ENCODE peak calls at places on chromosome 21, in four cellular contexts. D, O, B and T are unnamed samples. For H3K9me3, the result is how much of the 10 kb centered on the place peaks cover.

GRCh38 chr21:21715286-21715969 is 717.2 kb downstream of the NCAM2 start:
- DNase-seq in D (peak), O (no peak), B (no peak), T (no peak)

GRCh38 chr21:32474179-32475059 is 61.9 kb downstream of the EVA1C start:
- DNase-seq in D (no peak), O (peak), B (no peak), T (no peak)

GRCh38 chr21:44550807-44551206 is 498 bp downstream of the KRTAP10-2 start:
- DNase-seq in D (peak), O (no peak), B (no peak), T (no peak)

GRCh38 chr21:42113926-42114409 is 42.9 kb downstream of the UMODL1 start:
- DNase-seq in D (peak), O (no peak), B (no peak), T (no peak)

GRCh38 chr21:43954896-43955295 is 57.2 kb upstream of the TRAPPC10 start:
- DNase-seq in D (no peak), O (no peak), B (no peak), T (no peak)

GRCh38 chr21:42156690-42157605 is 62.0 kb upstream of the ABCG1 start:
- DNase-seq in D (no peak), O (peak), B (peak), T (no peak)

GRCh38 chr21:26815197-26815596 is 30.0 kb downstream of the ADAMTS1 start:
- DNase-seq in D (no peak), O (no peak), B (no peak), T (no peak)

GRCh38 chr21:34988139-34988538 is 61.0 kb downstream of the RUNX1 start:
- DNase-seq in D (no peak), O (no peak), B (no peak), T (no peak)

GRCh38 chr21:26719750-26720149 is 125.5 kb downstream of the ADAMTS1 start:
- DNase-seq in D (no peak), O (no peak), B (no peak), T (no peak)

GRCh38 chr21:39445339-39446269 is at the start of gene LCA5L:
- DNase-seq in D (peak), O (peak), B (peak), T (peak)

GRCh38 chr21:41161428-41161827 is 6.5 kb upstream of the BACE2 start:
- DNase-seq in D (no peak), O (no peak), B (no peak), T (no peak)

GRCh38 chr21:35350965-35351364 is 301.9 kb upstream of the RUNX1 start:
- DNase-seq in D (peak), O (no peak), B (no peak), T (no peak)

GRCh38 chr21:23936224-23936623 is 1671.1 kb downstream of the MRPL39 start:
- DNase-seq in D (no peak), O (peak), B (peak), T (peak)

DNA sequence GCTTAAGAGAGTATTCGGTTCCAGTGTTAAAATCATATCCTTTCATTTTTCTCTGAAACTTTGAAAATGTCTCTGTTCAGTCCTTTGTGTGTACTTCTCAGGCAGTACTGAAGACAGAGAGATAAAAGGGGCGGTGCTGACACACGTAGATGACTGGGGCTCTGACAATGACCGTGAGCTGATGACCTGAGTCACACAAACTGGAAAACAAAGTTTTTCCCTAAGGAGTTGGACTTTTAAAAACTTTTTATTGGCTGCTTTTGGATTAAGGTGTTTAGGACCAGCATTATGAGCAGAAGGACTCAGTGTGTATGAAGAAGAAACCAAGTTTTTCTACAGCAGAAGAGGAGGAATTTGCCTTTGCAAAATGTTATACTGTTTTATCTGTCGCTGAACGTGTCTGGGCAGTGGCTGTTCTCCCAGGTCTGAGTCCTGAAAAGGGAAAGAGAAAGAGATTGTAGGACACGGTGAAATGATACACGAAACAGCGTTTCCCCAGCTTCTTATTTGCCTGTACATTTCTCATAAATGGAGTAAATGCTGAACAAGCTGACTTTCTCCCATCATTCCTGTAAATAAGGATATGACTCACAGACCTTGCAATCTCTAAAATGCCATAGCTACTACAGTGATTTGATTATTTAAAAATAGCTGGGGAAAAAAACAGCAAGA is 51.5 kb downstream of the MAP3K7CL start:
- DNase-seq in D (peak), O (no peak), B (no peak), T (peak)
- H3K4me3 ChIP-seq in D (peak), O (peak), B (no peak), T (peak)

DNA sequence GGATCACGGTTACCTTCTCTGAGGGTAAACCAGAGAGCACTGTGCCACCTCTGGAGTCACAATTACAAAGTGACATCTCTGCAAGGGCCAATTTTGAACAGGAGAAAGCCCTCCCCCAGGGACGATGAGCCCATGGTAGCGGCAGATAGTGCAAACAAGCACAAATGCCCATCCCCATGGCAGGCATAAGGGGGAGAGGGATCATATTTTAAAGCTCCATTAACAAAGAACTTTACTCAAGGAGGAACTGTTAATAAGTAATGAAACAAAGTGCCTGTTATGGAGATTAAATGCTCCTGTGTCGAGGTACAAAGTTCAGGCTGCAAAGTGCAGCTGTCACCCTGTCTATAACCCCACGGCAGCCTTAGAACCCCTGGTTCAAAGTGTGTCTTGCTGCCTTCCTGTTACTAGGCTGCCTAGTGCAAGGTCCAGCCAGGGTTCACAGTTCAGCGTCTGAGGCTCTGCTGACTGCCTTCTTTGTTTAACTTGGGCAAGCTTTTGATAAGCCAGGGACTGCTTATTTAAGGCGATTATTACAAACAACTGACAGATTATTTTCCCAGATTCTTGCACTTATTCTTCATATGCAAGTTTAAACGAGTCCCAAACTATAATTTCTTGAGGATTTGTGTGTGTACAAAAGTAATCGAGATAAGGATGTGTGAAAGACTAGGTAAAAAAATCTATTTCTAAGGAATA is 75.7 kb upstream of the NRIP1 start:
- DNase-seq in D (no peak), O (no peak), B (no peak), T (peak)
- TF ChIP-seq EZH2phosphoT487 in D (no peak), O (no peak), B (no peak), T (no peak)

DNA sequence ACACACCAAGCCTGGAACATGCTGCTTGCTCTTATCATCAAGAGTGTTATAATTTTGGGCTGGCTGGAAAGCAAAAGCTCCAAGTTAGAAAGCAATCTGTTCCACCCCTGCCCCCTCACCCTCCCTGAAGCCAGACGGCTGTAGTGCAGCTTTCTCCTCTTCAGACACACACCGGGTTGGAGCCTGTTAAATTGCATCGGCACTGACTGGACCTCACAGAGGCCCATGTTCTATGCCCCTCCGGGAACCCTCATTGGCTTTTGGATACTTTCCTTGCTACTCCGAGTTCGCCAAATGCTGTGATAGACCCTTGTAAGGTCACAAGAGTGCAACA is 90.6 kb upstream of the KCNJ15 start:
- DNase-seq in D (peak), O (peak), B (no peak), T (no peak)
- H3K9me3 ChIP-seq in D (under half), O (under half), B (under half), T (under half)

DNA sequence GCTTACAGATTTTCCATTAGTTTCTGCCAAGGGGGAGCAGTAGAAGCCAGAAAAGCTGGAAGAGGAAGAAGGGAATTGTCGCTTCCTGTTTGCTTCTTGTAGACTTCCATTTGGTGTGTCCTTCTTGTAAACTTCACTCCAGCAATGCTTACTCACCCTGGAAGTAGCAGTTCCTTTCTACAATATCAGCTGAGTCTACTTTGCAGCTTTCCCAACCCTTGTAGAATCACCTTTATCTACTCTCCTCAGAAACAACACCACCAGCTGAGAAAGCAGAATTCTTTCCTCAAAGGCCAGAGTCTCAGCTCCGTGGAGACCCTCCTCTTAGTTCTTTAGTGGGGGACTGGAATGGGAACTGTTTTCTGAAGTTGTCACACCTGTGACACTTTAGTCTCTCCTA is 1136.7 kb upstream of the TMPRSS15 start:
- DNase-seq in D (no peak), O (no peak), B (no peak), T (no peak)
- H3K4me3 ChIP-seq in D (no peak), O (no peak), B (no peak), T (no peak)

DNA sequence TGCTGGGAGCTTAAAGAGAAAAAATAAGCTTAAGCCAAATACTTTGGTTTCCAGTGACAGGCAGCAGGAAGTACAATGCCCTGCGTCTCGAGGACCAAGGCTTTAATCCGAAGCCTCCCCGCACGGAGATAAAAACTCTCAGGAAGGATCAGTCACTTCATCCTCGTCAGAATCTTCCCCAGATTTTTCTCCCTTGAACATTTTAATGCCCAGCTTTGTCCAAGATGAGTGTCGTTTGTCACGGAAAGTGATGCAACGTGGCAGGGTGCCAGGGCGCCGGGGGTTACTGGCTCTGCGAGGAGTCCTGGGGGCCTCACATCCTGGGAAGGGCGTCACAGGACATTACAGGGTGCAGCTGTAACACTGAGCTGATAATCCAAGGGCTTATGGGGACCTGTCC is 25.2 kb upstream of the PCBP3 start:
- DNase-seq in D (peak), O (peak), B (peak), T (peak)
- TF ChIP-seq EZH2phosphoT487 in D (no peak), O (no peak), B (no peak), T (no peak)

GRCh38 chr21:30710499-30710898 is 8.1 kb downstream of the KRTAP21-3 start:
- DNase-seq in D (no peak), O (no peak), B (no peak), T (no peak)

GRCh38 chr21:30707409-30707808 is 11.2 kb downstream of the KRTAP21-3 start:
- DNase-seq in D (no peak), O (no peak), B (no peak), T (no peak)
- H3K9me3 ChIP-seq in D (under half), O (under half), B (under half), T (under half)

GRCh38 chr21:33948096-33948950 is 32.7 kb upstream of the ATP5PO start:
- DNase-seq in D (peak), O (peak), B (peak), T (peak)
- H3K4me3 ChIP-seq in D (peak), O (peak), B (peak), T (no peak)